ENCODE peak calls at places on chromosomes 3 and 15, in nine cellular contexts. Y, F, B, J, K, D, X, G and H are unnamed samples.

GRCh38 chr3:52112056-52112455 is 42.2 kb downstream of the POC1A start:
- DNase-seq in D (peak; percentile 15), K (no peak), J (no peak), X (no peak), B (no peak), F (no peak), G (peak; percentile 19), Y (no peak), H (no peak)

GRCh38 chr3:14802332-14802731 is 16.4 kb upstream of the FGD5 start:
- DNase-seq in B (no peak), Y (no peak), K (no peak), X (no peak), J (no peak), F (peak; percentile 51), D (no peak), G (peak; percentile 79), H (no peak)

GRCh38 chr3:87120850-87121249 is 106.3 kb upstream of the CHMP2B start:
- DNase-seq in K (no peak), X (no peak), D (no peak), Y (no peak), J (peak; percentile 59), G (no peak), B (no peak), F (no peak), H (no peak)

GRCh38 chr3:139934557-139935070 is 371 bp upstream of the CLSTN2 start:
- DNase-seq in J (peak; percentile 85), F (no peak), G (no peak), D (peak; percentile 46), K (no peak), X (peak; percentile 69), B (no peak), Y (no peak), H (no peak)

GRCh38 chr3:74500257-74500656 is 114.2 kb downstream of the CNTN3 start:
- DNase-seq in Y (no peak), J (no peak), B (no peak), K (no peak), D (no peak), X (no peak), F (no peak), G (no peak), H (no peak)

GRCh38 chr3:97793415-97794019 is 28.3 kb upstream of the CRYBG3 start:
- DNase-seq in Y (peak; percentile 21), D (no peak), F (no peak), G (no peak), J (peak; percentile 52), K (no peak), B (no peak), X (no peak), H (no peak)

GRCh38 chr3:195209836-195210551 is 61.0 kb downstream of the XXYLT1 start:
- DNase-seq in Y (no peak), B (no peak), J (no peak), D (no peak), K (no peak), F (peak; percentile 80), G (no peak), X (peak; percentile 61), H (no peak)

GRCh38 chr3:65676592-65676991 is 362.1 kb downstream of the MAGI1 start:
- DNase-seq in Y (no peak), F (no peak), J (peak; percentile 22), B (no peak), X (no peak), D (no peak), K (no peak), G (no peak), H (no peak)

GRCh38 chr15:72222433-72222832 is 8.6 kb downstream of the PKM start:
- DNase-seq in B (peak; percentile 28), K (no peak), X (peak; percentile 45), G (no peak), F (peak; percentile 82), Y (peak; percentile 96), D (no peak), J (no peak), H (peak; percentile 79)

GRCh38 chr3:98885851-98886250 is 15.6 kb downstream of the DCBLD2 start:
- DNase-seq in K (no peak), D (no peak), F (no peak), J (no peak), B (no peak), X (no peak), G (no peak), Y (no peak), H (no peak)

GRCh38 chr3:32733631-32734229 is 48.7 kb downstream of the CNOT10 start:
- DNase-seq in F (no peak), D (no peak), G (no peak), X (no peak), J (peak; percentile 47), K (no peak), Y (peak; percentile 19), B (no peak), H (no peak)

GRCh38 chr3:61331937-61332590 is 80.8 kb upstream of the FHIT start:
- DNase-seq in G (no peak), Y (no peak), B (no peak), J (peak; percentile 50), X (no peak), K (no peak), D (no peak), F (no peak), H (no peak)

GRCh38 chr15:25862087-25862468 is 1.0 kb downstream of the ATP10A start:
- DNase-seq in G (no peak), B (no peak), F (peak; percentile 70), K (no peak), D (no peak), Y (no peak), X (no peak), J (no peak), H (no peak)

GRCh38 chr3:19866751-19867347 is 67.2 kb downstream of the EFHB start:
- DNase-seq in D (no peak), B (no peak), X (no peak), K (peak; percentile 37), Y (peak; percentile 15), F (no peak), G (no peak), J (peak; percentile 77), H (no peak)

GRCh38 chr3:24521306-24522154 is 26.9 kb upstream of the THRB start:
- DNase-seq in G (peak; percentile 90), X (peak; percentile 76), J (peak; percentile 72), F (peak; percentile 80), K (peak; percentile 65), B (no peak), Y (peak; percentile 29), D (peak; percentile 74), H (no peak)

GRCh38 chr3:188176884-188177283 is 22.9 kb downstream of the LPP start:
- DNase-seq in G (no peak), X (no peak), F (no peak), J (no peak), B (no peak), Y (no peak), D (no peak), K (no peak), H (no peak)

GRCh38 chr3:188177721-188178120 is 23.8 kb downstream of the LPP start:
- DNase-seq in X (no peak), Y (no peak), F (no peak), G (no peak), D (no peak), K (no peak), J (no peak), B (no peak), H (no peak)

GRCh38 chr3:188179006-188179966 is 25.3 kb downstream of the LPP start:
- DNase-seq in F (peak; percentile 86), D (peak; percentile 79), K (no peak), G (no peak), J (peak; percentile 21), Y (no peak), B (peak; percentile 40), X (peak; percentile 27), H (peak; percentile 90)

GRCh38 chr3:188178293-188178950 is 24.5 kb downstream of the LPP start:
- DNase-seq in Y (no peak), F (no peak), J (no peak), G (no peak), B (no peak), D (no peak), K (no peak), X (no peak), H (no peak)

DNA sequence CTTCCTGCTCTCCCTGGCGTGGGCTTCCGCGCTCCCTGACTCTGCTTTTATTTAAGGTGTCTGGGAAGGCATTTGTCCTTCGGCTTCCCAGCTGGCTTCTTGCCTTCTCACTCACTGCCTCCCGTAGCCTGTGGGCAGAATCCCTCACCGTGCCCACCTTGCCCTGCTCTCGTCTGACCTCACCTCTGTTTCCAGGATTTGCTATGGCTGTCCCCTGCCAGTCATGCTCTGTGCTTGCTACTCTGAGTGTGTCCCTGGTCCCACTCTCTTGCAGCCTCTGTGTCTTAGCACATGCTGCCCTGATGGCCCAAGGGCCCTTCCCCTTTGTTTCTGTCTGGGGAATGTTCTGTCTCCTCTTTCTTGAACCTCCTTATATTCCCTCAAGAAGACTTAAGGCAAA is 26.2 kb downstream of the LPP start:
- DNase-seq in J (no peak), Y (no peak), F (no peak), G (no peak), X (no peak), D (no peak), K (no peak), B (no peak), H (no peak)
- H3K27ac ChIP-seq in J (no peak overlapping the region), Y (no peak overlapping the region), F (peak overlapping the region; percentile 87), G (peak overlapping the region; percentile 44), X (peak overlapping the region; percentile 84), D (peak overlapping the region; percentile 59), K (peak overlapping the region; percentile 84), B (peak overlapping the region; percentile 91), H (peak overlapping the region; percentile 92)

DNA sequence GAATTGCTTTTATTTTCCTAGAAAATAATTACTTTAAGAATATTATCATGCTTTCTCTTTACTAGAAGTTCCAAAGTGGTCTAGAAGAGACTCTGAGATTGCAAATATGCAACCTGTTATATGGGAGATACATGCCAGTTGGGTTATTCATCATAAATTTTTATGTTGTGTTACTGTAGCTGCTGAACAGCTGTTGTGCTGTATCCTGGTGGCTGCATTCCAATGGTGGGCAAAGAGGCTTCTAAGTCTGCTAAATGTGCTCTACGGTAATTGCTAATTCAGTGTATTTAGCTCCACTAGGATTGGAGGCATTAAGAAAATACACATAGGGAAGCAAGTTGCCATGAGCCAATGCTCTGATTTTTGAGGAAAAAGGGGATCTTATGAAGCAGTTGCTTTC is 409.0 kb downstream of the TUSC7 start:
- DNase-seq in X (no peak), F (no peak), J (no peak), D (no peak), Y (no peak), K (no peak), G (no peak), B (no peak), H (no peak)
- H3K27ac ChIP-seq in X (no peak overlapping the region), F (no peak overlapping the region), J (no peak overlapping the region), D (no peak overlapping the region), Y (no peak overlapping the region), K (no peak overlapping the region), G (no peak overlapping the region), B (no peak overlapping the region), H (no peak overlapping the region)

DNA sequence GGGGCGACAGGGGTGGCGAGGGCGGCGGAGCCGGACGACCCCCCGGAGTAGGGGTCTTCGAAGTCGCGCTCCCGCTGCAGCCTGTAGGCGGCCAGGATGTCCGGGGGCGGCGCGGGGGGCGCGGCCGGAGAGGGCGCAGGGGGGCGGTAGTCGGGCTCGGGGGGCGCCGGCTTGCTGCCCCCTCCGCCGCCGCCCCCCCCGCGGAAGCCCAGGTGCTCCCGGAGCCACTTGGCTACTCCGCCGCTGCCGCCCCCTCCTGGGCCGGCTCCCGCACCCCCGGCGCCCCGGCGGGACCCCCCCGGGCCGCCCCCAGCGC is 230 bp downstream of the SHF start:
- DNase-seq in X (no peak), D (no peak), G (no peak), F (no peak), Y (no peak), B (no peak), J (no peak), K (no peak), H (no peak)
- H3K27ac ChIP-seq in X (peak overlapping the region; percentile 78), D (peak overlapping the region; percentile 73), G (peak overlapping the region; percentile 73), F (peak overlapping the region; percentile 91), Y (no peak overlapping the region), B (peak overlapping the region; percentile 83), J (no peak overlapping the region), K (peak overlapping the region; percentile 83), H (peak overlapping the region; percentile 98)

GRCh38 chr3:149038322-149038721 is 47.0 kb downstream of the GYG1 start:
- DNase-seq in K (no peak), F (no peak), D (no peak), B (no peak), Y (no peak), J (no peak), X (no peak), G (no peak), H (no peak)
- H3K27ac ChIP-seq in K (no peak overlapping the region), F (no peak overlapping the region), D (no peak overlapping the region), B (no peak overlapping the region), Y (no peak overlapping the region), J (no peak overlapping the region), X (no peak overlapping the region), G (no peak overlapping the region), H (no peak overlapping the region)